ENCODE peak calls at places on chromosome 2, in four cellular contexts. One of them, this sample, is unnamed.

GRCh38 chr2:19844750-19845149 is 57.0 kb downstream of the TTC32 start:
- DNase-seq in left lung: no peak
- DNase-seq in suprapubic skin: peak
- DNase-seq in astrocyte: no peak
- DNase-seq in this sample: peak

GRCh38 chr2:219331560-219332213 is 857 bp downstream of the RESP18 start:
- DNase-seq in left lung: no peak
- DNase-seq in suprapubic skin: no peak
- DNase-seq in astrocyte: no peak
- DNase-seq in this sample: peak

GRCh38 chr2:9518163-9518562 is 37.5 kb downstream of the ADAM17 start:
- DNase-seq in left lung: no peak
- DNase-seq in suprapubic skin: no peak
- DNase-seq in astrocyte: no peak
- DNase-seq in this sample: no peak

GRCh38 chr2:26521054-26521912 is 43.4 kb upstream of the OTOF start:
- DNase-seq in left lung: peak
- DNase-seq in suprapubic skin: no peak
- DNase-seq in astrocyte: no peak
- DNase-seq in this sample: no peak

GRCh38 chr2:100234141-100234540 is 88.2 kb downstream of the LONRF2 start:
- DNase-seq in left lung: no peak
- DNase-seq in suprapubic skin: no peak
- DNase-seq in astrocyte: peak
- DNase-seq in this sample: no peak

GRCh38 chr2:172339431-172340010 is 87.9 kb upstream of the ITGA6 start:
- DNase-seq in left lung: no peak
- DNase-seq in suprapubic skin: no peak
- DNase-seq in astrocyte: no peak
- DNase-seq in this sample: no peak

GRCh38 chr2:103788875-103789715 is 1027.3 kb downstream of the TMEM182 start:
- DNase-seq in left lung: no peak
- DNase-seq in suprapubic skin: no peak
- DNase-seq in astrocyte: peak
- DNase-seq in this sample: no peak

GRCh38 chr2:218709906-218710305 is 729 bp upstream of the TTLL4 start:
- DNase-seq in left lung: no peak
- DNase-seq in suprapubic skin: no peak
- DNase-seq in astrocyte: no peak
- DNase-seq in this sample: no peak

GRCh38 chr2:127047716-127048617 is 59.0 kb downstream of the BIN1 start:
- DNase-seq in left lung: peak
- DNase-seq in suprapubic skin: peak
- DNase-seq in astrocyte: no peak
- DNase-seq in this sample: no peak

GRCh38 chr2:204019572-204020501 is 83.3 kb downstream of the ICOS start:
- DNase-seq in left lung: no peak
- DNase-seq in suprapubic skin: no peak
- DNase-seq in astrocyte: peak
- DNase-seq in this sample: no peak

GRCh38 chr2:10717630-10718029 is 3.8 kb upstream of the ATP6V1C2 start:
- DNase-seq in left lung: no peak
- DNase-seq in suprapubic skin: no peak
- DNase-seq in astrocyte: peak
- DNase-seq in this sample: no peak

GRCh38 chr2:163659224-163659623 is 76.6 kb downstream of the FIGN start:
- DNase-seq in left lung: no peak
- DNase-seq in suprapubic skin: no peak
- DNase-seq in astrocyte: peak
- DNase-seq in this sample: no peak

GRCh38 chr2:165889158-165889557 is 64.4 kb downstream of the TTC21B start:
- DNase-seq in left lung: no peak
- DNase-seq in suprapubic skin: no peak
- DNase-seq in astrocyte: no peak
- DNase-seq in this sample: no peak

GRCh38 chr2:221779614-221780067 is 207.5 kb upstream of the EPHA4 start:
- DNase-seq in left lung: no peak
- DNase-seq in suprapubic skin: no peak
- DNase-seq in astrocyte: peak
- DNase-seq in this sample: no peak

GRCh38 chr2:68768951-68769350 is 34.3 kb downstream of the ARHGAP25 start:
- DNase-seq in left lung: no peak
- DNase-seq in suprapubic skin: no peak
- DNase-seq in astrocyte: no peak
- DNase-seq in this sample: no peak

GRCh38 chr2:15919716-15920444 is 20.5 kb upstream of the MYCN start:
- DNase-seq in left lung: no peak
- DNase-seq in suprapubic skin: no peak
- DNase-seq in astrocyte: no peak
- DNase-seq in this sample: peak

GRCh38 chr2:230347659-230348305 is 20.8 kb downstream of the SP140L start:
- DNase-seq in left lung: no peak
- DNase-seq in suprapubic skin: no peak
- DNase-seq in astrocyte: peak
- DNase-seq in this sample: no peak

GRCh38 chr2:27208486-27209050 is 3.3 kb upstream of the ATRAID start:
- DNase-seq in left lung: no peak
- DNase-seq in suprapubic skin: peak
- DNase-seq in astrocyte: no peak
- DNase-seq in this sample: no peak

GRCh38 chr2:28627722-28628480 is 123.7 kb upstream of the PPP1CB start:
- DNase-seq in left lung: no peak
- DNase-seq in suprapubic skin: no peak
- DNase-seq in astrocyte: peak
- DNase-seq in this sample: no peak

GRCh38 chr2:138766464-138766863 is 13.7 kb downstream of the NXPH2 start:
- DNase-seq in left lung: no peak
- DNase-seq in suprapubic skin: no peak
- DNase-seq in astrocyte: no peak
- DNase-seq in this sample: no peak

GRCh38 chr2:38823386-38823785 is 45.4 kb downstream of the GEMIN6 start:
- DNase-seq in left lung: no peak
- DNase-seq in suprapubic skin: no peak
- DNase-seq in astrocyte: no peak
- DNase-seq in this sample: no peak

GRCh38 chr2:105744091-105744908 is 412 bp upstream of the NCK2 start:
- DNase-seq in left lung: peak
- DNase-seq in suprapubic skin: peak
- DNase-seq in astrocyte: no peak
- DNase-seq in this sample: no peak

GRCh38 chr2:106581755-106582430 is 94.7 kb downstream of the CD8B2 start:
- DNase-seq in left lung: no peak
- DNase-seq in suprapubic skin: no peak
- DNase-seq in astrocyte: peak
- DNase-seq in this sample: no peak

GRCh38 chr2:160104115-160104514 is 41.7 kb upstream of the PLA2R1 start:
- DNase-seq in left lung: no peak
- DNase-seq in suprapubic skin: no peak
- DNase-seq in astrocyte: no peak
- DNase-seq in this sample: no peak

GRCh38 chr2:207896525-207897295 is 127.0 kb upstream of the FZD5 start:
- DNase-seq in left lung: no peak
- DNase-seq in suprapubic skin: no peak
- DNase-seq in astrocyte: no peak
- DNase-seq in this sample: no peak

GRCh38 chr2:104091894-104092293 is 762.0 kb upstream of the POU3F3 start:
- DNase-seq in left lung: no peak
- DNase-seq in suprapubic skin: no peak
- DNase-seq in astrocyte: no peak
- DNase-seq in this sample: no peak

GRCh38 chr2:60478660-60479059 is 74.8 kb downstream of the BCL11A start:
- DNase-seq in left lung: no peak
- DNase-seq in suprapubic skin: no peak
- DNase-seq in astrocyte: no peak
- DNase-seq in this sample: no peak

GRCh38 chr2:37323770-37324535 is 680 bp downstream of the PRKD3 start:
- DNase-seq in left lung: no peak
- DNase-seq in suprapubic skin: no peak
- DNase-seq in astrocyte: peak
- DNase-seq in this sample: no peak

GRCh38 chr2:173130521-173131467 is 55.1 kb downstream of the MAP3K20 start:
- DNase-seq in left lung: no peak
- DNase-seq in suprapubic skin: no peak
- DNase-seq in astrocyte: no peak
- DNase-seq in this sample: no peak

GRCh38 chr2:180184506-180184905 is 177.4 kb upstream of the CWC22 start:
- DNase-seq in left lung: no peak
- DNase-seq in suprapubic skin: no peak
- DNase-seq in astrocyte: peak
- DNase-seq in this sample: no peak

GRCh38 chr2:54139210-54139609 is 23.8 kb downstream of the ACYP2 start:
- DNase-seq in left lung: no peak
- DNase-seq in suprapubic skin: no peak
- DNase-seq in astrocyte: no peak
- DNase-seq in this sample: no peak

GRCh38 chr2:10992023-10992791 is 80.5 kb downstream of the KCNF1 start:
- DNase-seq in left lung: no peak
- DNase-seq in suprapubic skin: peak
- DNase-seq in astrocyte: no peak
- DNase-seq in this sample: no peak

GRCh38 chr2:42872736-42873135 is 80.4 kb upstream of the HAAO start:
- DNase-seq in left lung: no peak
- DNase-seq in suprapubic skin: no peak
- DNase-seq in astrocyte: no peak
- DNase-seq in this sample: no peak

GRCh38 chr2:31992025-31992566 is 18.7 kb downstream of the MEMO1 start:
- DNase-seq in left lung: no peak
- DNase-seq in suprapubic skin: no peak
- DNase-seq in astrocyte: no peak
- DNase-seq in this sample: no peak

GRCh38 chr2:20065885-20066602 is 14.6 kb upstream of the LAPTM4A start:
- DNase-seq in left lung: no peak
- DNase-seq in suprapubic skin: no peak
- DNase-seq in astrocyte: peak
- DNase-seq in this sample: no peak

GRCh38 chr2:128550389-128550788 is 231.7 kb upstream of the HS6ST1 start:
- DNase-seq in left lung: no peak
- DNase-seq in suprapubic skin: no peak
- DNase-seq in astrocyte: no peak
- DNase-seq in this sample: peak

GRCh38 chr2:128547667-128548066 is 229.0 kb upstream of the HS6ST1 start:
- DNase-seq in left lung: no peak
- DNase-seq in suprapubic skin: no peak
- DNase-seq in astrocyte: no peak
- DNase-seq in this sample: peak

GRCh38 chr2:128549646-128550260 is 231.1 kb upstream of the HS6ST1 start:
- DNase-seq in left lung: no peak
- DNase-seq in suprapubic skin: peak
- DNase-seq in astrocyte: no peak
- DNase-seq in this sample: peak

GRCh38 chr2:128549094-128549493 is 230.4 kb upstream of the HS6ST1 start:
- DNase-seq in left lung: no peak
- DNase-seq in suprapubic skin: peak
- DNase-seq in astrocyte: no peak
- DNase-seq in this sample: peak

GRCh38 chr2:128548461-128548891 is 229.8 kb upstream of the HS6ST1 start:
- DNase-seq in left lung: no peak
- DNase-seq in suprapubic skin: peak
- DNase-seq in astrocyte: no peak
- DNase-seq in this sample: peak
- TF ChIP-seq CTCF in left lung: no peak
- TF ChIP-seq CTCF in suprapubic skin: no peak
- TF ChIP-seq CTCF in astrocyte: no peak
- TF ChIP-seq CTCF in this sample: no peak

DNA sequence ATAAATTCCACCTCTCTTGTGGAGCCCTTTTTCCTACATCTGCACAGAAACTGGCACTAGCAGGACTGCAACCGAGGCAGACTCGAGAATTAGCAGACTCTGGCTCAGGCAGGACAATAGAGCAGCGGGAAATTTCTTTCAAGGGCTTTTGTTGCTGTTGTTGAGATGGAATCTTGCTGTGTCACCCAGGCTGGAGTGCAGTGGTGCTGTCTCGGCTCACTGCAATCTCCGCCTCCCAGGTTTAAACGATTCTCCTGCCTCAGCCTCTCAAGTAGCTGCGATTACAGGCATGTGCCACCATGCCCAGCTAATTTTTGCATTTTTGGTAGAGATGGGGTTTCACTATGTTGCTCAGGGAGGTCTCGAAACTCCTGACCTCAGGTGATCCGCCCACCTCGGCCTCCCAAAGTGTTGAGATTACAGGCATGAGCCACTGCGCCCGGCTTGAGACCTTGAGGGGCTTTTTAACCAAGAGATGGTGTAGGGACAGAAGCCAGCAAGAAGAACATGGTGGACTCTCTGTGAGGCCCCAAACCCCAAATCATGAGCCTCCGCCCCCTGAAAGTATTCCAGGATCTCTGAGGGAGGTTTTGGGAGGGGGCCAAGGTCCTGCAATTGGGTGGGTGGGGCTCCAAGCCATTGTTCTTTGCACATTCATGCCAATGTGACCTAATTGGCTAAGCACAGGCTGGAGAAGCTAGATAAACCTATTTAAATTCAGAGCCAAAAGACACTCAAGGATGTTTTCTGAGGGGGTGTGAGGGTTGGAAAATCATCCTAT is 68.4 kb upstream of the MSH2 start:
- DNase-seq in left lung: no peak
- DNase-seq in suprapubic skin: no peak
- DNase-seq in astrocyte: no peak
- DNase-seq in this sample: no peak
- TF ChIP-seq CTCF in left lung: no peak
- TF ChIP-seq CTCF in suprapubic skin: no peak
- TF ChIP-seq CTCF in astrocyte: no peak
- TF ChIP-seq CTCF in this sample: no peak

GRCh38 chr2:134457765-134458202 is 203.9 kb downstream of the MGAT5 start:
- DNase-seq in left lung: peak
- DNase-seq in suprapubic skin: no peak
- DNase-seq in astrocyte: no peak
- DNase-seq in this sample: no peak
- TF ChIP-seq CTCF in left lung: no peak
- TF ChIP-seq CTCF in suprapubic skin: no peak
- TF ChIP-seq CTCF in astrocyte: no peak
- TF ChIP-seq CTCF in this sample: no peak

GRCh38 chr2:182098648-182099047 is 113.0 kb downstream of the PPP1R1C start:
- DNase-seq in left lung: no peak
- DNase-seq in suprapubic skin: no peak
- DNase-seq in astrocyte: no peak
- DNase-seq in this sample: no peak

GRCh38 chr2:182103531-182103930 is 117.9 kb downstream of the PPP1R1C start:
- DNase-seq in left lung: no peak
- DNase-seq in suprapubic skin: no peak
- DNase-seq in astrocyte: no peak
- DNase-seq in this sample: no peak

GRCh38 chr2:182101263-182101662 is 115.6 kb downstream of the PPP1R1C start:
- DNase-seq in left lung: no peak
- DNase-seq in suprapubic skin: no peak
- DNase-seq in astrocyte: no peak
- DNase-seq in this sample: no peak

GRCh38 chr2:182097571-182097970 is 111.9 kb downstream of the PPP1R1C start:
- DNase-seq in left lung: no peak
- DNase-seq in suprapubic skin: no peak
- DNase-seq in astrocyte: no peak
- DNase-seq in this sample: no peak
- TF ChIP-seq CTCF in left lung: no peak
- TF ChIP-seq CTCF in suprapubic skin: no peak
- TF ChIP-seq CTCF in astrocyte: no peak
- TF ChIP-seq CTCF in this sample: no peak

GRCh38 chr2:162091325-162092007 is 17.5 kb upstream of the DPP4 start:
- DNase-seq in left lung: no peak
- DNase-seq in suprapubic skin: no peak
- DNase-seq in astrocyte: no peak
- DNase-seq in this sample: no peak
- TF ChIP-seq CTCF in left lung: no peak
- TF ChIP-seq CTCF in suprapubic skin: no peak
- TF ChIP-seq CTCF in astrocyte: no peak
- TF ChIP-seq CTCF in this sample: no peak

This sample was measured in type B pancreatic cell.